ENCODE peak calls at places on chromosomes 7 and 10, in four cellular contexts. One of them, this sample, is unnamed.

GRCh38 chr7:69429817-69430501 is 168.3 kb upstream of the AUTS2 start:
- DNase-seq in progenitor cell of endocrine pancreas: no peak
- DNase-seq in activated CD8-positive, alpha-beta memory T cell treated with anti-CD3 and anti-CD28 coated beads for 48 hours: no peak
- DNase-seq in DMS153: peak
- DNase-seq in this sample: no peak

GRCh38 chr7:77542399-77542798 is 5.3 kb downstream of the PTPN12 start:
- DNase-seq in progenitor cell of endocrine pancreas: no peak
- DNase-seq in activated CD8-positive, alpha-beta memory T cell treated with anti-CD3 and anti-CD28 coated beads for 48 hours: no peak
- DNase-seq in DMS153: no peak
- DNase-seq in this sample: no peak

GRCh38 chr10:101029520-101030309 is 1.2 kb downstream of the PDZD7 start:
- DNase-seq in progenitor cell of endocrine pancreas: no peak
- DNase-seq in activated CD8-positive, alpha-beta memory T cell treated with anti-CD3 and anti-CD28 coated beads for 48 hours: no peak
- DNase-seq in DMS153: no peak
- DNase-seq in this sample: no peak

GRCh38 chr7:130922206-130923112 is 188.5 kb upstream of the KLF14 start:
- DNase-seq in progenitor cell of endocrine pancreas: no peak
- DNase-seq in activated CD8-positive, alpha-beta memory T cell treated with anti-CD3 and anti-CD28 coated beads for 48 hours: no peak
- DNase-seq in DMS153: no peak
- DNase-seq in this sample: no peak

GRCh38 chr10:77533887-77534278 is 103.7 kb downstream of the KCNMA1 start:
- DNase-seq in progenitor cell of endocrine pancreas: no peak
- DNase-seq in activated CD8-positive, alpha-beta memory T cell treated with anti-CD3 and anti-CD28 coated beads for 48 hours: no peak
- DNase-seq in DMS153: no peak
- DNase-seq in this sample: peak

GRCh38 chr7:157849726-157850125 is 512.9 kb downstream of the DNAJB6 start:
- DNase-seq in progenitor cell of endocrine pancreas: no peak
- DNase-seq in activated CD8-positive, alpha-beta memory T cell treated with anti-CD3 and anti-CD28 coated beads for 48 hours: no peak
- DNase-seq in DMS153: no peak
- DNase-seq in this sample: no peak

GRCh38 chr7:66140924-66141323 is 26.3 kb downstream of the CRCP start:
- DNase-seq in progenitor cell of endocrine pancreas: peak
- DNase-seq in activated CD8-positive, alpha-beta memory T cell treated with anti-CD3 and anti-CD28 coated beads for 48 hours: no peak
- DNase-seq in DMS153: peak
- DNase-seq in this sample: peak

GRCh38 chr7:108568801-108569380 is 615 bp downstream of the THAP5 start:
- DNase-seq in progenitor cell of endocrine pancreas: no peak
- DNase-seq in activated CD8-positive, alpha-beta memory T cell treated with anti-CD3 and anti-CD28 coated beads for 48 hours: no peak
- DNase-seq in DMS153: no peak
- DNase-seq in this sample: no peak

GRCh38 chr10:73865459-73866442 is 8.6 kb downstream of the CAMK2G start:
- DNase-seq in progenitor cell of endocrine pancreas: no peak
- DNase-seq in activated CD8-positive, alpha-beta memory T cell treated with anti-CD3 and anti-CD28 coated beads for 48 hours: no peak
- DNase-seq in DMS153: no peak
- DNase-seq in this sample: no peak

GRCh38 chr7:38728145-38728544 is 97.0 kb upstream of the AMPH start:
- DNase-seq in progenitor cell of endocrine pancreas: no peak
- DNase-seq in activated CD8-positive, alpha-beta memory T cell treated with anti-CD3 and anti-CD28 coated beads for 48 hours: no peak
- DNase-seq in DMS153: no peak
- DNase-seq in this sample: no peak

GRCh38 chr10:95906675-95907453 is 911 bp upstream of the CC2D2B start:
- DNase-seq in progenitor cell of endocrine pancreas: no peak
- DNase-seq in activated CD8-positive, alpha-beta memory T cell treated with anti-CD3 and anti-CD28 coated beads for 48 hours: peak
- DNase-seq in DMS153: no peak
- DNase-seq in this sample: peak

GRCh38 chr7:3168869-3169268 is 125.2 kb upstream of the CARD11 start:
- DNase-seq in progenitor cell of endocrine pancreas: no peak
- DNase-seq in activated CD8-positive, alpha-beta memory T cell treated with anti-CD3 and anti-CD28 coated beads for 48 hours: no peak
- DNase-seq in DMS153: no peak
- DNase-seq in this sample: no peak

GRCh38 chr10:132411561-132412253 is 14.7 kb downstream of the PWWP2B start:
- DNase-seq in progenitor cell of endocrine pancreas: no peak
- DNase-seq in activated CD8-positive, alpha-beta memory T cell treated with anti-CD3 and anti-CD28 coated beads for 48 hours: no peak
- DNase-seq in DMS153: no peak
- DNase-seq in this sample: peak

GRCh38 chr10:1063232-1063862 is 7.2 kb downstream of the WDR37 start:
- DNase-seq in progenitor cell of endocrine pancreas: no peak
- DNase-seq in activated CD8-positive, alpha-beta memory T cell treated with anti-CD3 and anti-CD28 coated beads for 48 hours: no peak
- DNase-seq in DMS153: no peak
- DNase-seq in this sample: no peak

GRCh38 chr7:48875300-48875916 is 48.9 kb upstream of the CDC14C start:
- DNase-seq in progenitor cell of endocrine pancreas: peak
- DNase-seq in activated CD8-positive, alpha-beta memory T cell treated with anti-CD3 and anti-CD28 coated beads for 48 hours: no peak
- DNase-seq in DMS153: peak
- DNase-seq in this sample: peak

GRCh38 chr7:18724311-18724710 is 228.8 kb downstream of the HDAC9 start:
- DNase-seq in progenitor cell of endocrine pancreas: no peak
- DNase-seq in activated CD8-positive, alpha-beta memory T cell treated with anti-CD3 and anti-CD28 coated beads for 48 hours: no peak
- DNase-seq in DMS153: no peak
- DNase-seq in this sample: no peak

GRCh38 chr7:88224596-88225275 is 4.9 kb upstream of the SRI start:
- DNase-seq in progenitor cell of endocrine pancreas: no peak
- DNase-seq in activated CD8-positive, alpha-beta memory T cell treated with anti-CD3 and anti-CD28 coated beads for 48 hours: no peak
- DNase-seq in DMS153: no peak
- DNase-seq in this sample: no peak

GRCh38 chr10:70672993-70673928 is 955 bp downstream of the ADAMTS14 start:
- DNase-seq in progenitor cell of endocrine pancreas: no peak
- DNase-seq in activated CD8-positive, alpha-beta memory T cell treated with anti-CD3 and anti-CD28 coated beads for 48 hours: no peak
- DNase-seq in DMS153: no peak
- DNase-seq in this sample: no peak

GRCh38 chr7:44467217-44467548 is 23.3 kb downstream of the NUDCD3 start:
- DNase-seq in progenitor cell of endocrine pancreas: no peak
- DNase-seq in activated CD8-positive, alpha-beta memory T cell treated with anti-CD3 and anti-CD28 coated beads for 48 hours: no peak
- DNase-seq in DMS153: no peak
- DNase-seq in this sample: no peak

GRCh38 chr10:19941206-19941880 is 125.1 kb downstream of the PLXDC2 start:
- DNase-seq in progenitor cell of endocrine pancreas: no peak
- DNase-seq in activated CD8-positive, alpha-beta memory T cell treated with anti-CD3 and anti-CD28 coated beads for 48 hours: no peak
- DNase-seq in DMS153: no peak
- DNase-seq in this sample: no peak

GRCh38 chr10:6525599-6526160 is 54.4 kb downstream of the PRKCQ start:
- DNase-seq in progenitor cell of endocrine pancreas: no peak
- DNase-seq in activated CD8-positive, alpha-beta memory T cell treated with anti-CD3 and anti-CD28 coated beads for 48 hours: no peak
- DNase-seq in DMS153: no peak
- DNase-seq in this sample: no peak

GRCh38 chr7:4682621-4683042 is 537 bp downstream of the FOXK1 start:
- DNase-seq in progenitor cell of endocrine pancreas: no peak
- DNase-seq in activated CD8-positive, alpha-beta memory T cell treated with anti-CD3 and anti-CD28 coated beads for 48 hours: no peak
- DNase-seq in DMS153: peak
- DNase-seq in this sample: peak

GRCh38 chr7:152641384-152641783 is 34.6 kb downstream of the XRCC2 start:
- DNase-seq in progenitor cell of endocrine pancreas: no peak
- DNase-seq in activated CD8-positive, alpha-beta memory T cell treated with anti-CD3 and anti-CD28 coated beads for 48 hours: no peak
- DNase-seq in DMS153: no peak
- DNase-seq in this sample: no peak

GRCh38 chr7:149838992-149839408 is 825 bp downstream of the ZNF862 start:
- DNase-seq in progenitor cell of endocrine pancreas: no peak
- DNase-seq in activated CD8-positive, alpha-beta memory T cell treated with anti-CD3 and anti-CD28 coated beads for 48 hours: no peak
- DNase-seq in DMS153: no peak
- DNase-seq in this sample: no peak

GRCh38 chr7:1344421-1344820 is 111.7 kb downstream of the UNCX start:
- DNase-seq in progenitor cell of endocrine pancreas: no peak
- DNase-seq in activated CD8-positive, alpha-beta memory T cell treated with anti-CD3 and anti-CD28 coated beads for 48 hours: no peak
- DNase-seq in DMS153: no peak
- DNase-seq in this sample: no peak

GRCh38 chr10:94292448-94293118 is 70.2 kb downstream of the NOC3L start:
- DNase-seq in progenitor cell of endocrine pancreas: no peak
- DNase-seq in activated CD8-positive, alpha-beta memory T cell treated with anti-CD3 and anti-CD28 coated beads for 48 hours: no peak
- DNase-seq in DMS153: no peak
- DNase-seq in this sample: peak

GRCh38 chr10:126702181-126702580 is 31.7 kb upstream of the C10orf90 start:
- DNase-seq in progenitor cell of endocrine pancreas: no peak
- DNase-seq in activated CD8-positive, alpha-beta memory T cell treated with anti-CD3 and anti-CD28 coated beads for 48 hours: no peak
- DNase-seq in DMS153: no peak
- DNase-seq in this sample: no peak

GRCh38 chr7:135260470-135260869 is 26.8 kb downstream of the STRA8 start:
- DNase-seq in progenitor cell of endocrine pancreas: no peak
- DNase-seq in activated CD8-positive, alpha-beta memory T cell treated with anti-CD3 and anti-CD28 coated beads for 48 hours: no peak
- DNase-seq in DMS153: no peak
- DNase-seq in this sample: no peak

GRCh38 chr7:138608292-138608691 is 92.9 kb downstream of the SVOPL start:
- DNase-seq in progenitor cell of endocrine pancreas: no peak
- DNase-seq in activated CD8-positive, alpha-beta memory T cell treated with anti-CD3 and anti-CD28 coated beads for 48 hours: no peak
- DNase-seq in DMS153: no peak
- DNase-seq in this sample: no peak

GRCh38 chr7:2299131-2299829 is 15.0 kb downstream of the SNX8 start:
- DNase-seq in progenitor cell of endocrine pancreas: no peak
- DNase-seq in activated CD8-positive, alpha-beta memory T cell treated with anti-CD3 and anti-CD28 coated beads for 48 hours: peak
- DNase-seq in DMS153: no peak
- DNase-seq in this sample: no peak

GRCh38 chr7:133070562-133070961 is 11.3 kb downstream of the CHCHD3 start:
- DNase-seq in progenitor cell of endocrine pancreas: no peak
- DNase-seq in activated CD8-positive, alpha-beta memory T cell treated with anti-CD3 and anti-CD28 coated beads for 48 hours: no peak
- DNase-seq in DMS153: peak
- DNase-seq in this sample: no peak